ENCODE peak calls at places on chromosome 19, in six cellular contexts. N is dorsolateral prefrontal cortex; I is H9; S is CD8-positive, alpha-beta T cell; T is upper lobe of right lung; G is thoracic aorta. A is an unnamed sample.
A peak's percentile ranks its signal among the peaks of the same experiment; 100 is the strongest.

GRCh38 chr19:34480491-34480890 is 1.1 kb upstream of the WTIP start:
- DNase-seq in N (no peak), I (no peak), S (no peak), T (no peak), G (no peak), A (no peak)

GRCh38 chr19:51123381-51124186 is 1.1 kb upstream of the SIGLEC9 start:
- DNase-seq in N (no peak), I (no peak), S (no peak), T (peak; percentile 62), G (no peak), A (no peak)

GRCh38 chr19:56109216-56109615 is 11.9 kb downstream of the ZNF787 start:
- DNase-seq in N (no peak), I (no peak), S (no peak), T (no peak), G (no peak), A (no peak)

GRCh38 chr19:45484273-45484945 is 12.4 kb downstream of the RTN2 start:
- DNase-seq in N (no peak), I (no peak), S (no peak), T (no peak), G (no peak), A (no peak)

GRCh38 chr19:46885411-46885810 is 24.6 kb downstream of the ARHGAP35 start:
- DNase-seq in N (no peak), I (no peak), S (no peak), T (no peak), G (no peak), A (no peak)

GRCh38 chr19:56110515-56111448 is 10.3 kb downstream of the ZNF787 start:
- DNase-seq in N (no peak), I (no peak), S (no peak), T (no peak), G (no peak), A (no peak)

GRCh38 chr19:15251749-15252397 is 19.6 kb upstream of the EPHX3 start:
- DNase-seq in N (peak; percentile 36), I (peak; percentile 84), S (no peak), T (no peak), G (peak; percentile 50), A (peak; percentile 72)

GRCh38 chr19:1862424-1863307 is 713 bp downstream of the KLF16 start:
- DNase-seq in N (no peak), I (no peak), S (no peak), T (peak; percentile 78), G (no peak), A (peak; percentile 69)

GRCh38 chr19:32287811-32288227 is 57.6 kb upstream of the ZNF507 start:
- DNase-seq in N (peak; percentile 55), I (peak; percentile 84), S (no peak), T (peak; percentile 68), G (peak; percentile 11), A (peak; percentile 65)

GRCh38 chr19:10283786-10284540 is 2.8 kb upstream of the ICAM4 start:
- DNase-seq in N (no peak), I (no peak), S (no peak), T (no peak), G (no peak), A (no peak)

GRCh38 chr19:11481777-11482383 is 1.0 kb upstream of the ELAVL3 start:
- DNase-seq in N (peak; percentile 99), I (peak; percentile 97), S (peak; percentile 20), T (peak; percentile 80), G (peak; percentile 31), A (peak; percentile 96)

GRCh38 chr19:3396881-3397265 is 30.5 kb downstream of the NFIC start:
- DNase-seq in N (no peak), I (no peak), S (no peak), T (no peak), G (no peak), A (no peak)

GRCh38 chr19:11019824-11020223 is 59.0 kb downstream of the SMARCA4 start:
- DNase-seq in N (no peak), I (no peak), S (no peak), T (no peak), G (no peak), A (no peak)

GRCh38 chr19:52188822-52189744 is 769 bp upstream of the PPP2R1A start:
- DNase-seq in N (peak; percentile 54), I (no peak), S (no peak), T (peak; percentile 100), G (peak; percentile 19), A (peak; percentile 71)

GRCh38 chr19:16268676-16269319 is 55.8 kb upstream of the KLF2 start:
- DNase-seq in N (no peak), I (no peak), S (peak; percentile 23), T (no peak), G (no peak), A (no peak)

GRCh38 chr19:11578342-11579142 is 1.1 kb upstream of the ACP5 start:
- DNase-seq in N (no peak), I (peak; percentile 56), S (no peak), T (peak; percentile 92), G (no peak), A (no peak)

GRCh38 chr19:49954933-49955332 is 6.0 kb downstream of the SIGLEC11 start:
- DNase-seq in N (no peak), I (no peak), S (no peak), T (no peak), G (no peak), A (no peak)

GRCh38 chr19:7705387-7706187 is 3.7 kb upstream of the FCER2 start:
- DNase-seq in N (no peak), I (no peak), S (peak; percentile 44), T (peak; percentile 76), G (no peak), A (no peak)

GRCh38 chr19:17338440-17339078 is 1.2 kb downstream of the GTPBP3 start:
- DNase-seq in N (no peak), I (no peak), S (no peak), T (no peak), G (no peak), A (peak; percentile 17)

GRCh38 chr19:47865166-47865565 is 6.1 kb downstream of the TPRX2 start:
- DNase-seq in N (no peak), I (no peak), S (no peak), T (no peak), G (no peak), A (no peak)

GRCh38 chr19:13398780-13399726 is 107.2 kb downstream of the CACNA1A start:
- DNase-seq in N (no peak), I (no peak), S (no peak), T (no peak), G (no peak), A (peak; percentile 49)

GRCh38 chr19:15562861-15563260 is 52.2 kb upstream of the CYP4F8 start:
- DNase-seq in N (no peak), I (no peak), S (no peak), T (no peak), G (no peak), A (no peak)

GRCh38 chr19:31266196-31266595 is 83.0 kb downstream of the TSHZ3 start:
- DNase-seq in N (no peak), I (no peak), S (no peak), T (no peak), G (no peak), A (no peak)

GRCh38 chr19:13718733-13719132 is 45.6 kb upstream of the MRI1 start:
- DNase-seq in N (peak; percentile 80), I (peak; percentile 33), S (no peak), T (no peak), G (no peak), A (peak; percentile 48)

GRCh38 chr19:32397736-32398135 is 7.8 kb upstream of the DPY19L3 start:
- DNase-seq in N (no peak), I (no peak), S (no peak), T (no peak), G (no peak), A (no peak)

DNA sequence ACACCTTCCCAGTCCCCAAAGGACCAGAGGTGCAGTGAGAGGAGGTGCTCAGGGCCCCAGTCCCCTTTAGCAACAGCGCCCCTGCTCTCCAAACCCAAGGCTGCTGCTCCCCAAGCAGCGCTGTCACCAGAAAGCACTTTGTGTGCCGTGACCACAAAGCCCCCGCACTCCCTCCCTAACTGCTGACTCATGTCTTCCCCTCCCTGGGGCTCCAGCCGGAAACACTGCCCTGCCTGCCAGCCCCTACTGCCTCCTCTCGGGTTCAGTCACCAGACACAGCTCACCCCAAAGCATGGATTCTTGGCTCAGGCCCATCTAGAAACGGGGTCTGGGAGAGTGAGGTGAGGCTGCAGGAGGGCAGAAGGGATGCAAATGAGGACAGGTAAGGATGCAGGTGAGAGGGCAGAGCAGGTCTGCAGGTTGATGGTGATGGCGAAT is 4.9 kb upstream of the TNFSF14 start:
- DNase-seq in N (peak; percentile 15), I (peak; percentile 85), S (peak; percentile 56), T (peak; percentile 76), G (no peak), A (no peak)
- TF ChIP-seq CTCF in N (no peak), I (no peak), S (no peak), T (no peak), G (no peak), A (no peak)

GRCh38 chr19:4624733-4625362 is 14.5 kb upstream of the TNFAIP8L1 start:
- DNase-seq in N (peak; percentile 36), I (peak; percentile 87), S (no peak), T (no peak), G (no peak), A (peak; percentile 32)
- TF ChIP-seq CTCF in N (no peak), I (peak; percentile 70), S (no peak), T (no peak), G (no peak), A (peak; percentile 60)

GRCh38 chr19:48954011-48954594 is 572 bp upstream of the BAX start:
- DNase-seq in N (no peak), I (no peak), S (no peak), T (no peak), G (no peak), A (no peak)

GRCh38 chr19:48950159-48950558 is 4.5 kb upstream of the BAX start:
- DNase-seq in N (no peak), I (no peak), S (no peak), T (no peak), G (no peak), A (no peak)

GRCh38 chr19:48946789-48947542 is 7.7 kb upstream of the BAX start:
- DNase-seq in N (no peak), I (no peak), S (no peak), T (no peak), G (no peak), A (no peak)

GRCh38 chr19:48954595-48955307 is at the start of gene BAX:
- DNase-seq in N (peak; percentile 95), I (peak; percentile 99), S (peak; percentile 61), T (peak; percentile 99), G (peak; percentile 87), A (peak; percentile 99)

GRCh38 chr19:48950830-48951519 is 3.7 kb upstream of the BAX start:
- DNase-seq in N (no peak), I (no peak), S (no peak), T (no peak), G (no peak), A (no peak)
- TF ChIP-seq CTCF in N (no peak), I (no peak), S (no peak), T (no peak), G (no peak), A (no peak)

DNA sequence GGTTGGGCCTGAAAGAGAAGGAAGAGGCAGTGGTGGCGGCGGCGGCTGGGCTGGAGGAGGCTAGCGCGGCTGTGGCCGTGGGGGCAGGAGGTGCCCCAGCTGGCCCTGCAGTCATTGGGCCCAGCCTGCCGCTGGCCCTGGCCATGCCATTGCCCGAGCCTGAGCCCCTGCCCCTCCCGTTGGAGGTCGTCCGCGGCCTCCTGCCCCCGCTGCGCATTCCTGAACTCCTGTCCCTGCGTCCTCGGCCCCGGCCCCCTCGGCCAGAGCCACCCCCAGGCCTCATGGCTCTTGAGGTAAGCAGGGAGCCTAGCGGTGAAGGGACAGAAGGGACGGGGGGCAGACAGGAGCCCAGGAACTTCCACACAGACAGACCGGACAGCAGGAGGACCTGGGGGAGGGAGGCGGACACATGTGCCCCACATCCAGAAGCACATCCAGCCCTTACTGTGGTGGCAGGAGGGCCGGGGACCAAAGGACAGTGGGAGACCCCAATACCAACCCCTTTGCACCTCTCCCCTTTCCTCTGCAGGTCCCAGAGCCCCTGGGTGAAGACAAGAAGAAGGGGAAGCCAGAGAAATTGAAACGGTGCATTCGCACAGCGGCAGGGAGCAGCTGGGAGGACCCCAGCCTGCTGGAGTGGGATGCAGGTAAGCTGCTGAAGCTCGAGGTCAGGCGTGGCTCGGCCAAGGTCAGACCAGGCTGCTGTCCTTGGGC is 5.0 kb downstream of the RBM42 start:
- DNase-seq in N (no peak), I (no peak), S (no peak), T (no peak), G (no peak), A (no peak)
- TF ChIP-seq CTCF in N (no peak), I (no peak), S (no peak), T (no peak), G (no peak), A (no peak)

A was measured in BE2C.